ENCODE peak calls at places on chromosomes 2 and 18, in four cellular contexts. N, A, P and L are unnamed samples.

GRCh38 chr2:215286309-215286708 is 25.6 kb upstream of the ATIC start:
- DNase-seq in P (no peak), N (no peak), A (no peak), L (no peak)

GRCh38 chr2:51231071-51231470 is 199.1 kb upstream of the NRXN1 start:
- DNase-seq in A (no peak), P (no peak), N (no peak), L (no peak)

GRCh38 chr2:203612246-203612645 is 77.1 kb upstream of the RAPH1 start:
- DNase-seq in N (no peak), P (no peak), A (no peak), L (no peak)

GRCh38 chr2:23803275-23803964 is 123.5 kb downstream of the ATAD2B start:
- DNase-seq in A (no peak), P (no peak), N (no peak), L (no peak)

GRCh38 chr2:148955798-148956197 is 80.8 kb downstream of the KIF5C start:
- DNase-seq in N (no peak), A (no peak), P (no peak), L (no peak)

GRCh38 chr18:36255072-36255708 is 42.3 kb upstream of the FHOD3 start:
- DNase-seq in P (no peak), N (no peak), A (peak), L (no peak)

GRCh38 chr2:233037078-233037477 is 4.6 kb downstream of the NEU2 start:
- DNase-seq in P (no peak), N (no peak), A (no peak), L (no peak)

GRCh38 chr2:62208758-62209114 is 12.8 kb downstream of the B3GNT2 start:
- DNase-seq in P (peak), N (no peak), A (no peak), L (no peak)

GRCh38 chr2:187079901-187080300 is 230.9 kb upstream of the ZSWIM2 start:
- DNase-seq in P (no peak), N (no peak), A (no peak), L (no peak)

GRCh38 chr2:219632758-219633101 is 5.3 kb downstream of the SLC4A3 start:
- DNase-seq in N (peak), A (no peak), P (no peak), L (peak)

GRCh38 chr2:174341995-174342571 is 7.3 kb downstream of the SP9 start:
- DNase-seq in P (no peak), N (peak), A (no peak), L (peak)

GRCh38 chr2:30301551-30301950 is 70.2 kb downstream of the LBH start:
- DNase-seq in P (no peak), N (no peak), A (no peak), L (peak)

GRCh38 chr18:28114472-28114871 is 62.5 kb downstream of the CDH2 start:
- DNase-seq in N (no peak), A (no peak), P (no peak), L (no peak)

GRCh38 chr2:241977557-241978300 is 108.2 kb downstream of the RTP5 start:
- DNase-seq in N (no peak), A (no peak), P (no peak), L (no peak)

GRCh38 chr2:171161425-171162289 is 964 bp upstream of the TLK1 start:
- DNase-seq in N (peak), A (no peak), P (peak), L (no peak)

GRCh38 chr2:83584674-83585073 is 874.4 kb downstream of the SUCLG1 start:
- DNase-seq in A (no peak), P (peak), N (no peak), L (no peak)

GRCh38 chr2:141062443-141062842 is 1068.4 kb downstream of the LRP1B start:
- DNase-seq in N (no peak), P (no peak), A (no peak), L (no peak)

GRCh38 chr18:70781860-70782453 is 493.1 kb downstream of the SOCS6 start:
- DNase-seq in A (peak), P (peak), N (peak), L (peak)

GRCh38 chr18:58893388-58894099 is 28.9 kb downstream of the ZNF532 start:
- DNase-seq in A (no peak), N (no peak), P (no peak), L (no peak)

GRCh38 chr2:164903214-164903613 is 52.1 kb downstream of the SLC38A11 start:
- DNase-seq in P (no peak), N (no peak), A (no peak), L (no peak)

GRCh38 chr2:164898475-164898874 is 56.9 kb downstream of the SLC38A11 start:
- DNase-seq in N (no peak), P (no peak), A (peak), L (no peak)

GRCh38 chr2:164906947-164907346 is 48.4 kb downstream of the SLC38A11 start:
- DNase-seq in A (no peak), N (no peak), P (no peak), L (no peak)

GRCh38 chr2:164905307-164905706 is 50.0 kb downstream of the SLC38A11 start:
- DNase-seq in A (no peak), P (no peak), N (no peak), L (no peak)

DNA sequence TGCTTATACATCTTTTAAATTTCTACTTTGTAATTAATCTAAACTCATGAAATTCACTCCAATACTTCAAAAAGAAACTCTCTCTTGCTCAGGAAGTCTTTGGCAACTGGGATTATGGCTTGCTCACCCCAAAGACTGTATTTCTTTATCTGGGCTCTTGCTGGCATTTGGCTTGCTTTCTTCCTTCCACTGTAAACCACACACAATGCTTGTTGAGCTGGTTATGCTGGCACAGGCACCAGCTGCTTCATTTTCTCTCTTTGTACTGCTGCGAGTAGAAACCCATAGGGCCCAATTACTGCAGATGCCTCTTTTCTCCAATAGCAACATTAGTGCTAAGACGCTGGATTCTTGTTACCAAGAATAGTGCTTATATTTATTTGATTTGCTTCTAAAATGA is 51.4 kb downstream of the SLC38A11 start:
- DNase-seq in N (no peak), P (no peak), A (no peak), L (no peak)
- TF ChIP-seq FOXJ3 in N (no peak), P (no peak), A (no peak), L (no peak)

DNA sequence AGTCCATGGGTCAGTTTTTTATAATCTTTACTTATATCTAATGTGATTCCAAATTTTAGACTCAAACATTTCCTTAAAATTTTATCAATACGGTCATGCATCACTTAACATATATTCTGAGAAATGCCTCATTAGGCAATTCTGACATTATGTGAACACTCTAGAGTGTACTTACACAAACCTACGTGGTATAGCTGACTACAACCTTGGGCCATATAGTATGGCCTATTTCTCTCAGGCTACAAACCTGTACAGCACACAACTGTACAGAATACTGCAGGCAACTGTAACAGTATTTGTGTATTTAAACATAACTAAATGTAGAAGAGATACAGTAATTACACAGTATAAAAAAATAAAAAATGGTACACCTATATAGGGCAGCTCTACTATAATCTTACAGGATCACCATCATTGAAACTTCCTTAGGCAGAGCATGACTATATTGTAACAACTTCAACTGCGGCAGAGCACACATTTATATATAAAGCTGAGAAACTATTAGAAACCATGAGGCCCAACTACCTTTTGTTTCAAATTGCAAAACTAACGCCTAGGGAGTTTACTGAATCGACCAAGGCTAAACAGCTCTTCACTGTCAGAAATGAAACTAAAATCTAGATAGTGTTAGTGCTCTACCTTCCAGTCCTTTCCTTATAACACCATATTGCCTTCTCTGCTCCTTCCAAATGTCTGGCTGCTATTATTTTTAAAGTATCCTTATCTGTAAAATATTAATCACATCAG is 6.9 kb downstream of the YES1 start:
- DNase-seq in P (peak), N (no peak), A (no peak), L (no peak)
- TF ChIP-seq FOXJ3 in P (no peak), N (no peak), A (no peak), L (no peak)

GRCh38 chr2:53724511-53724910 is 43.1 kb upstream of the CHAC2 start:
- DNase-seq in A (no peak), P (no peak), N (no peak), L (no peak)
- TF ChIP-seq FOXJ3 in A (no peak), P (no peak), N (no peak), L (no peak)

GRCh38 chr2:240585101-240585500 is 1.4 kb upstream of the CAPN10 start:
- DNase-seq in N (no peak), P (no peak), A (no peak), L (no peak)

GRCh38 chr2:240582781-240583180 is 3.8 kb upstream of the CAPN10 start:
- DNase-seq in N (no peak), A (no peak), P (no peak), L (no peak)

GRCh38 chr2:240585681-240586197 is 795 bp upstream of the CAPN10 start:
- DNase-seq in P (no peak), N (peak), A (no peak), L (no peak)

GRCh38 chr2:240583774-240584173 is 2.8 kb upstream of the CAPN10 start:
- DNase-seq in A (no peak), N (no peak), P (no peak), L (no peak)

GRCh38 chr2:240584486-240585031 is 2.0 kb upstream of the CAPN10 start:
- DNase-seq in A (peak), N (no peak), P (peak), L (no peak)
- TF ChIP-seq FOXJ3 in A (no peak), N (no peak), P (no peak), L (no peak)